ENCODE peak calls at places on chromosomes 13 and 19, in four cellular contexts. One of them, this sample, is unnamed.

GRCh38 chr19:48922548-48923490 is 10.7 kb upstream of the DHDH start:
- DNase-seq in astrocyte of the cerebellum: no peak
- DNase-seq in tibial nerve: no peak
- DNase-seq in IMR-90: no peak
- DNase-seq in this sample: no peak

GRCh38 chr13:92379371-92379770 is 847.2 kb upstream of the GPC6 start:
- DNase-seq in astrocyte of the cerebellum: no peak
- DNase-seq in IMR-90: no peak
- DNase-seq in tibial nerve: no peak
- DNase-seq in this sample: no peak

GRCh38 chr13:46378411-46378810 is 8.6 kb downstream of the RUBCNL start:
- DNase-seq in tibial nerve: no peak
- DNase-seq in astrocyte of the cerebellum: no peak
- DNase-seq in IMR-90: no peak
- DNase-seq in this sample: no peak

GRCh38 chr13:69198706-69199105 is 908.9 kb upstream of the ATXN8OS start:
- DNase-seq in astrocyte of the cerebellum: no peak
- DNase-seq in IMR-90: no peak
- DNase-seq in tibial nerve: no peak
- DNase-seq in this sample: no peak

GRCh38 chr13:114146629-114147028 is 14.2 kb upstream of the RASA3 start:
- DNase-seq in IMR-90: no peak
- DNase-seq in tibial nerve: no peak
- DNase-seq in astrocyte of the cerebellum: no peak
- DNase-seq in this sample: no peak

GRCh38 chr19:47436712-47437401 is 17.5 kb upstream of the MEIS3 start:
- DNase-seq in astrocyte of the cerebellum: peak
- DNase-seq in IMR-90: peak
- DNase-seq in tibial nerve: peak
- DNase-seq in this sample: peak

GRCh38 chr13:50916701-50917184 is 7.2 kb downstream of the RNASEH2B start:
- DNase-seq in tibial nerve: no peak
- DNase-seq in astrocyte of the cerebellum: no peak
- DNase-seq in IMR-90: no peak
- DNase-seq in this sample: no peak

GRCh38 chr19:2231621-2232221 is 4.4 kb downstream of the PLEKHJ1 start:
- DNase-seq in tibial nerve: no peak
- DNase-seq in astrocyte of the cerebellum: no peak
- DNase-seq in IMR-90: no peak
- DNase-seq in this sample: no peak

GRCh38 chr13:110499621-110500281 is 61.8 kb downstream of the RAB20 start:
- DNase-seq in astrocyte of the cerebellum: peak
- DNase-seq in IMR-90: peak
- DNase-seq in tibial nerve: no peak
- DNase-seq in this sample: no peak

GRCh38 chr19:40799558-40800338 is 757 bp downstream of the EGLN2 start:
- DNase-seq in IMR-90: no peak
- DNase-seq in astrocyte of the cerebellum: no peak
- DNase-seq in tibial nerve: no peak
- DNase-seq in this sample: no peak

GRCh38 chr13:113654175-113654560 is 3.8 kb downstream of the ATP4B start:
- DNase-seq in tibial nerve: no peak
- DNase-seq in astrocyte of the cerebellum: no peak
- DNase-seq in IMR-90: no peak
- DNase-seq in this sample: no peak

GRCh38 chr19:33960566-33960965 is 163.9 kb downstream of the KCTD15 start:
- DNase-seq in tibial nerve: no peak
- DNase-seq in IMR-90: no peak
- DNase-seq in astrocyte of the cerebellum: no peak
- DNase-seq in this sample: no peak

GRCh38 chr19:13610042-13610691 is 103.9 kb upstream of the CACNA1A start:
- DNase-seq in tibial nerve: no peak
- DNase-seq in astrocyte of the cerebellum: no peak
- DNase-seq in IMR-90: no peak
- DNase-seq in this sample: no peak

GRCh38 chr13:44576396-44577235 is 486 bp upstream of the TSC22D1 start:
- DNase-seq in IMR-90: no peak
- DNase-seq in astrocyte of the cerebellum: no peak
- DNase-seq in tibial nerve: no peak
- DNase-seq in this sample: peak

GRCh38 chr13:45826741-45827140 is 24.8 kb downstream of the SIAH3 start:
- DNase-seq in IMR-90: no peak
- DNase-seq in tibial nerve: no peak
- DNase-seq in astrocyte of the cerebellum: no peak
- DNase-seq in this sample: no peak

GRCh38 chr19:58516964-58517833 is 2.4 kb downstream of the ZBTB45 start:
- DNase-seq in tibial nerve: no peak
- DNase-seq in astrocyte of the cerebellum: no peak
- DNase-seq in IMR-90: no peak
- DNase-seq in this sample: no peak

GRCh38 chr13:98547455-98547854 is 29.5 kb downstream of the STK24 start:
- DNase-seq in IMR-90: no peak
- DNase-seq in tibial nerve: no peak
- DNase-seq in astrocyte of the cerebellum: no peak
- DNase-seq in this sample: no peak

GRCh38 chr19:4578552-4579248 is 19.2 kb upstream of the SEMA6B start:
- DNase-seq in astrocyte of the cerebellum: no peak
- DNase-seq in tibial nerve: no peak
- DNase-seq in IMR-90: no peak
- DNase-seq in this sample: no peak

GRCh38 chr19:40718774-40719391 is 2.0 kb downstream of the ITPKC start:
- DNase-seq in tibial nerve: peak
- DNase-seq in astrocyte of the cerebellum: no peak
- DNase-seq in IMR-90: peak
- DNase-seq in this sample: peak

GRCh38 chr13:93476175-93476574 is 249.6 kb downstream of the GPC6 start:
- DNase-seq in IMR-90: peak
- DNase-seq in tibial nerve: no peak
- DNase-seq in astrocyte of the cerebellum: peak
- DNase-seq in this sample: peak

GRCh38 chr13:112896736-112897602 is 72.0 kb upstream of the MCF2L start:
- DNase-seq in IMR-90: no peak
- DNase-seq in tibial nerve: no peak
- DNase-seq in astrocyte of the cerebellum: no peak
- DNase-seq in this sample: no peak

GRCh38 chr13:26721251-26721939 is 39.2 kb downstream of the GPR12 start:
- DNase-seq in astrocyte of the cerebellum: no peak
- DNase-seq in IMR-90: no peak
- DNase-seq in tibial nerve: no peak
- DNase-seq in this sample: no peak

GRCh38 chr19:27393591-27393990 is 1819.4 kb downstream of the UQCRFS1 start:
- DNase-seq in astrocyte of the cerebellum: no peak
- DNase-seq in IMR-90: no peak
- DNase-seq in tibial nerve: no peak
- DNase-seq in this sample: no peak

GRCh38 chr19:16849168-16849567 is 20.0 kb downstream of the SIN3B start:
- DNase-seq in astrocyte of the cerebellum: no peak
- DNase-seq in IMR-90: peak
- DNase-seq in tibial nerve: no peak
- DNase-seq in this sample: peak

GRCh38 chr19:45419396-45419795 is 4.3 kb downstream of the ERCC1 start:
- DNase-seq in IMR-90: no peak
- DNase-seq in astrocyte of the cerebellum: no peak
- DNase-seq in tibial nerve: no peak
- DNase-seq in this sample: no peak

GRCh38 chr13:25330541-25330940 is 29.1 kb downstream of the NUP58 start:
- DNase-seq in astrocyte of the cerebellum: peak
- DNase-seq in IMR-90: peak
- DNase-seq in tibial nerve: no peak
- DNase-seq in this sample: no peak

GRCh38 chr19:46787331-46788100 is 878 bp downstream of the SLC1A5 start:
- DNase-seq in tibial nerve: peak
- DNase-seq in IMR-90: peak
- DNase-seq in astrocyte of the cerebellum: no peak
- DNase-seq in this sample: peak

GRCh38 chr19:17048885-17049453 is 22.4 kb upstream of the CPAMD8 start:
- DNase-seq in tibial nerve: no peak
- DNase-seq in astrocyte of the cerebellum: no peak
- DNase-seq in IMR-90: no peak
- DNase-seq in this sample: no peak

GRCh38 chr13:114148521-114148855 is 16.1 kb upstream of the RASA3 start:
- DNase-seq in IMR-90: no peak
- DNase-seq in tibial nerve: no peak
- DNase-seq in astrocyte of the cerebellum: no peak
- DNase-seq in this sample: no peak

GRCh38 chr13:40987606-40988280 is 31.4 kb downstream of the ELF1 start:
- DNase-seq in astrocyte of the cerebellum: no peak
- DNase-seq in tibial nerve: no peak
- DNase-seq in IMR-90: peak
- DNase-seq in this sample: no peak

GRCh38 chr13:75236774-75237173 is 245.2 kb downstream of the TBC1D4 start:
- DNase-seq in astrocyte of the cerebellum: no peak
- DNase-seq in IMR-90: no peak
- DNase-seq in tibial nerve: no peak
- DNase-seq in this sample: peak

GRCh38 chr19:10074153-10074552 is 12.0 kb upstream of the SHFL start:
- DNase-seq in tibial nerve: no peak
- DNase-seq in astrocyte of the cerebellum: no peak
- DNase-seq in IMR-90: peak
- DNase-seq in this sample: peak
- TF ChIP-seq CTCF in tibial nerve: no peak
- TF ChIP-seq CTCF in astrocyte of the cerebellum: peak
- TF ChIP-seq CTCF in IMR-90: peak
- TF ChIP-seq CTCF in this sample: peak

GRCh38 chr13:21822029-21822428 is 151.2 kb downstream of the FGF9 start:
- DNase-seq in tibial nerve: no peak
- DNase-seq in astrocyte of the cerebellum: no peak
- DNase-seq in IMR-90: no peak
- DNase-seq in this sample: no peak
- TF ChIP-seq CTCF in tibial nerve: no peak
- TF ChIP-seq CTCF in astrocyte of the cerebellum: no peak
- TF ChIP-seq CTCF in IMR-90: no peak
- TF ChIP-seq CTCF in this sample: no peak

GRCh38 chr19:5950744-5951143 is 27.2 kb downstream of the RANBP3 start:
- DNase-seq in astrocyte of the cerebellum: no peak
- DNase-seq in tibial nerve: no peak
- DNase-seq in IMR-90: no peak
- DNase-seq in this sample: no peak

GRCh38 chr19:5947435-5947834 is 30.5 kb downstream of the RANBP3 start:
- DNase-seq in astrocyte of the cerebellum: no peak
- DNase-seq in tibial nerve: peak
- DNase-seq in IMR-90: peak
- DNase-seq in this sample: no peak

GRCh38 chr19:5948697-5949564 is 29.0 kb downstream of the RANBP3 start:
- DNase-seq in astrocyte of the cerebellum: no peak
- DNase-seq in tibial nerve: no peak
- DNase-seq in IMR-90: no peak
- DNase-seq in this sample: no peak

GRCh38 chr19:5951338-5951861 is 26.5 kb downstream of the RANBP3 start:
- DNase-seq in astrocyte of the cerebellum: no peak
- DNase-seq in IMR-90: no peak
- DNase-seq in tibial nerve: no peak
- DNase-seq in this sample: no peak

GRCh38 chr19:5949792-5950305 is 28.1 kb downstream of the RANBP3 start:
- DNase-seq in astrocyte of the cerebellum: no peak
- DNase-seq in IMR-90: no peak
- DNase-seq in tibial nerve: no peak
- DNase-seq in this sample: no peak
- TF ChIP-seq CTCF in astrocyte of the cerebellum: no peak
- TF ChIP-seq CTCF in IMR-90: no peak
- TF ChIP-seq CTCF in tibial nerve: no peak
- TF ChIP-seq CTCF in this sample: no peak

GRCh38 chr13:101150998-101151397 is 265.3 kb downstream of the NALCN start:
- DNase-seq in IMR-90: peak
- DNase-seq in tibial nerve: no peak
- DNase-seq in astrocyte of the cerebellum: no peak
- DNase-seq in this sample: no peak

GRCh38 chr13:101152184-101152583 is 264.1 kb downstream of the NALCN start:
- DNase-seq in IMR-90: no peak
- DNase-seq in tibial nerve: no peak
- DNase-seq in astrocyte of the cerebellum: no peak
- DNase-seq in this sample: no peak

GRCh38 chr13:101157261-101157660 is 259.0 kb downstream of the NALCN start:
- DNase-seq in astrocyte of the cerebellum: peak
- DNase-seq in tibial nerve: no peak
- DNase-seq in IMR-90: no peak
- DNase-seq in this sample: no peak

DNA sequence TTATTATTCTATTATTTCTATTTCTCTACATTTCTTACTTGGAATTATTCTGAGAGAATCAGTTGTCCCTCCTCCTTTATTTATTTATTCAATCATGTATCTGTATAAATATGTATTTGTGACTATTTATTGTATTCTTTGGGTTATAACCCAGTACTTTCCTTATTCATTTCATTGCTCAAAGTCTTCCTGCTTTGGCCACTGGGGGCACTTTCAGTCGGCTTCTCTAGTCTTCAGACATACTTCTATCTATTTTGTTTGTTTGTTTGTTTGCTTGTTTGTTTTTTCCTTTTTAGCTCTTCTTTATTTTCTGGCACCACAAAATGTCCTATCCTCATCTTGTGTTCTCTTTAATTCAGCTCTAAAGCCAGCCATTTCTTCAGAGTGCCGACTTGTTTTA is 260.4 kb downstream of the NALCN start:
- DNase-seq in astrocyte of the cerebellum: no peak
- DNase-seq in IMR-90: no peak
- DNase-seq in tibial nerve: no peak
- DNase-seq in this sample: peak
- TF ChIP-seq CTCF in astrocyte of the cerebellum: peak
- TF ChIP-seq CTCF in IMR-90: peak
- TF ChIP-seq CTCF in tibial nerve: no peak
- TF ChIP-seq CTCF in this sample: peak

GRCh38 chr13:85896516-85897450 is 97.6 kb upstream of the SLITRK6 start:
- DNase-seq in astrocyte of the cerebellum: no peak
- DNase-seq in tibial nerve: no peak
- DNase-seq in IMR-90: peak
- DNase-seq in this sample: no peak
- TF ChIP-seq CTCF in astrocyte of the cerebellum: no peak
- TF ChIP-seq CTCF in tibial nerve: no peak
- TF ChIP-seq CTCF in IMR-90: peak
- TF ChIP-seq CTCF in this sample: no peak

DNA sequence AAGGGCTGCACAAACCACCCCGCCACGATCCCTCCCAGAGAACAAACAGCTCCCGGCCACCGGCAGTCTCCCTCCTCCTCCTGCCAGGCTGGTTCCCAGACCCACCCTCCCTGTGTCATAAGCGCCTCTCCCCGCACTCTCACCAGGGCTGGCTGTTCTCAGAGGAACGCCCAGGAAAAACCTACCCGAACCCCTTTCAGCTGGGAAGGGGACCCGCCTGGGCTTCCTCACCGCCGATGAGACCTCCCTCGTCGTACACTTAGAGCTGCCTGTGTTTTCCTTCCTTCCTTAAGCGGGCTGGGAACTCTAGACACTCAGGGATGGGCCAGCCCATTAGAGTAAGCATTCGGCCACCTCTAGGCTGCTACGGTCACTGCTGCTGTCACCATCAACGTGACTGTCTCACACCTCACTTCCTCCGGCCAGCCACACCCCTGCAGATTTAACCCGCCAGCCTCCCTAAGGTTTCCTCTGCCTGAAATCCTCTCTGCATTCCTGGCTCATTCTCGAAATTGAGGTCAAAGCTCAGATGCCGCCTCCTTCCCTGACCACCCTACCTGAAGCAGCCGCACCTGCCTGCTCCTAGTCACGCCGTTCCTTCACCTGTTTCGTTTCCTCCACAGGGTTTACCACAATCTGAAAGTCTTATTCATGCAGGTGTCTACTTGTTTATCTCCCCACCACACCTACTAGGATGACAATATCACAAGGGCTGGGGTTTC is 6.3 kb upstream of the RDH13 start:
- DNase-seq in tibial nerve: no peak
- DNase-seq in astrocyte of the cerebellum: no peak
- DNase-seq in IMR-90: no peak
- DNase-seq in this sample: peak
- TF ChIP-seq CTCF in tibial nerve: no peak
- TF ChIP-seq CTCF in astrocyte of the cerebellum: no peak
- TF ChIP-seq CTCF in IMR-90: no peak
- TF ChIP-seq CTCF in this sample: no peak

This sample was measured in MCF 10A.